ENCODE peak calls at places on chromosomes 5 and 9, in seven cellular contexts. One of them, this sample, is unnamed.
A peak's percentile ranks its signal among the peaks of the same experiment; 100 is the strongest.

GRCh38 chr5:6443326-6443725 is 5.3 kb upstream of the UBE2QL1 start:
- DNase-seq in WTC11: no peak
- DNase-seq in left lung: no peak
- DNase-seq in brain microvascular endothelial cell: no peak
- DNase-seq in cardiac fibroblast: no peak
- DNase-seq in sigmoid colon: no peak
- DNase-seq in CD8-positive, alpha-beta T cell: no peak
- DNase-seq in this sample: no peak

GRCh38 chr9:5440426-5440825 is 2.7 kb upstream of the PLGRKT start:
- DNase-seq in left lung: no peak
- DNase-seq in brain microvascular endothelial cell: no peak
- DNase-seq in WTC11: no peak
- DNase-seq in cardiac fibroblast: no peak
- DNase-seq in sigmoid colon: no peak
- DNase-seq in CD8-positive, alpha-beta T cell: no peak
- DNase-seq in this sample: no peak

GRCh38 chr5:139052975-139053374 is 145.2 kb downstream of the SIL1 start:
- DNase-seq in WTC11: no peak
- DNase-seq in left lung: no peak
- DNase-seq in sigmoid colon: no peak
- DNase-seq in CD8-positive, alpha-beta T cell: no peak
- DNase-seq in cardiac fibroblast: no peak
- DNase-seq in brain microvascular endothelial cell: no peak
- DNase-seq in this sample: no peak

GRCh38 chr5:40385544-40385943 is 294.2 kb upstream of the PTGER4 start:
- DNase-seq in CD8-positive, alpha-beta T cell: no peak
- DNase-seq in sigmoid colon: no peak
- DNase-seq in brain microvascular endothelial cell: no peak
- DNase-seq in left lung: no peak
- DNase-seq in cardiac fibroblast: no peak
- DNase-seq in WTC11: no peak
- DNase-seq in this sample: no peak

GRCh38 chr9:81559197-81559596 is 130.2 kb downstream of the TLE1 start:
- DNase-seq in left lung: no peak
- DNase-seq in brain microvascular endothelial cell: no peak
- DNase-seq in CD8-positive, alpha-beta T cell: no peak
- DNase-seq in sigmoid colon: no peak
- DNase-seq in cardiac fibroblast: no peak
- DNase-seq in WTC11: no peak
- DNase-seq in this sample: no peak

GRCh38 chr5:35771321-35771720 is 85.4 kb upstream of the IL7R start:
- DNase-seq in cardiac fibroblast: peak; percentile 61
- DNase-seq in left lung: no peak
- DNase-seq in brain microvascular endothelial cell: no peak
- DNase-seq in CD8-positive, alpha-beta T cell: no peak
- DNase-seq in sigmoid colon: no peak
- DNase-seq in WTC11: no peak
- DNase-seq in this sample: no peak

GRCh38 chr9:80968611-80969010 is 720.7 kb downstream of the TLE1 start:
- DNase-seq in brain microvascular endothelial cell: peak; percentile 91
- DNase-seq in cardiac fibroblast: peak; percentile 21
- DNase-seq in sigmoid colon: no peak
- DNase-seq in left lung: no peak
- DNase-seq in CD8-positive, alpha-beta T cell: no peak
- DNase-seq in WTC11: no peak
- DNase-seq in this sample: no peak

GRCh38 chr5:86617309-86617755 is 409 bp upstream of the COX7C start:
- DNase-seq in left lung: no peak
- DNase-seq in sigmoid colon: no peak
- DNase-seq in cardiac fibroblast: no peak
- DNase-seq in WTC11: no peak
- DNase-seq in brain microvascular endothelial cell: no peak
- DNase-seq in CD8-positive, alpha-beta T cell: no peak
- DNase-seq in this sample: no peak

GRCh38 chr5:141781910-141782309 is 96.3 kb downstream of the PCDH1 start:
- DNase-seq in cardiac fibroblast: no peak
- DNase-seq in left lung: no peak
- DNase-seq in CD8-positive, alpha-beta T cell: no peak
- DNase-seq in WTC11: no peak
- DNase-seq in sigmoid colon: no peak
- DNase-seq in brain microvascular endothelial cell: no peak
- DNase-seq in this sample: no peak

GRCh38 chr9:98795295-98795955 is 930 bp downstream of the ANKS6 start:
- DNase-seq in brain microvascular endothelial cell: no peak
- DNase-seq in sigmoid colon: no peak
- DNase-seq in WTC11: no peak
- DNase-seq in CD8-positive, alpha-beta T cell: no peak
- DNase-seq in left lung: no peak
- DNase-seq in cardiac fibroblast: no peak
- DNase-seq in this sample: no peak

GRCh38 chr9:89394412-89394811 is 76.1 kb downstream of the SECISBP2 start:
- DNase-seq in left lung: no peak
- DNase-seq in brain microvascular endothelial cell: no peak
- DNase-seq in WTC11: no peak
- DNase-seq in CD8-positive, alpha-beta T cell: no peak
- DNase-seq in cardiac fibroblast: no peak
- DNase-seq in sigmoid colon: no peak
- DNase-seq in this sample: no peak

GRCh38 chr9:7147136-7148090 is 389.6 kb downstream of the KDM4C start:
- DNase-seq in cardiac fibroblast: no peak
- DNase-seq in CD8-positive, alpha-beta T cell: no peak
- DNase-seq in sigmoid colon: peak; percentile 68
- DNase-seq in brain microvascular endothelial cell: no peak
- DNase-seq in left lung: no peak
- DNase-seq in WTC11: no peak
- DNase-seq in this sample: no peak

GRCh38 chr9:70165006-70165602 is 93.7 kb upstream of the SMC5 start:
- DNase-seq in left lung: no peak
- DNase-seq in CD8-positive, alpha-beta T cell: no peak
- DNase-seq in sigmoid colon: no peak
- DNase-seq in cardiac fibroblast: no peak
- DNase-seq in brain microvascular endothelial cell: no peak
- DNase-seq in WTC11: no peak
- DNase-seq in this sample: no peak

GRCh38 chr5:112165897-112166737 is 253.0 kb downstream of the EPB41L4A start:
- DNase-seq in cardiac fibroblast: no peak
- DNase-seq in CD8-positive, alpha-beta T cell: no peak
- DNase-seq in left lung: no peak
- DNase-seq in sigmoid colon: no peak
- DNase-seq in WTC11: peak; percentile 41
- DNase-seq in brain microvascular endothelial cell: no peak
- DNase-seq in this sample: no peak

GRCh38 chr9:27460225-27461023 is 63.7 kb upstream of the IFNK start:
- DNase-seq in CD8-positive, alpha-beta T cell: no peak
- DNase-seq in brain microvascular endothelial cell: peak; percentile 56
- DNase-seq in WTC11: no peak
- DNase-seq in sigmoid colon: no peak
- DNase-seq in cardiac fibroblast: peak; percentile 36
- DNase-seq in left lung: no peak
- DNase-seq in this sample: no peak

DNA sequence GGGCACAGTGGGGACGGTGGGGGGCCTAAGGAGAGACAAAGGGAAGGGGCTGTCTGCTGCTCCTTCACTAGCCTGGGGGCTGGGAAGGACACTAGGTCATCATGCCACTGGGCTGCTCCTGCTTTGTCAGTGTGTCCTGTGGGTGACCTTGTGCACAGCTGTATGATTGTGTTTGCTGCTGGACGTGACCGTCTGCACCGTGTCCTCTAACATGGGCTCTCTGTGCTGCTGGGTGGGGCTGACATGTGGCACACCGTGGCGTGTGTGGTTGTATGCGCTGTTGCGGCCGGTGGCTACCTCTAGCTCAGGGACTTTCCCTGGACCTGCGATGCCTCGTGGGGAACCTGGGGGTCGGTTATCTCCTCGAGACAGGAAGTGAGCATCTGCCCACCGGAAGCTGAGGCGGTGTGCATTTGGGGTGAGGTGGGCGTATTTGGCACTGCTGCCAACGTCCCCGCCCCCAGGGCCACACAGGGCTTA is 3.1 kb downstream of the N4BP3 start:
- DNase-seq in left lung: no peak
- DNase-seq in brain microvascular endothelial cell: no peak
- DNase-seq in WTC11: no peak
- DNase-seq in CD8-positive, alpha-beta T cell: peak; percentile 83
- DNase-seq in cardiac fibroblast: no peak
- DNase-seq in sigmoid colon: no peak
- DNase-seq in this sample: no peak
- TF ChIP-seq CTCF in left lung: no peak
- TF ChIP-seq CTCF in brain microvascular endothelial cell: no peak
- TF ChIP-seq CTCF in WTC11: no peak
- TF ChIP-seq CTCF in CD8-positive, alpha-beta T cell: no peak
- TF ChIP-seq CTCF in cardiac fibroblast: no peak
- TF ChIP-seq CTCF in sigmoid colon: no peak
- TF ChIP-seq CTCF in this sample: no peak

GRCh38 chr5:116572375-116573278 is 2.0 kb downstream of the SEMA6A start:
- DNase-seq in CD8-positive, alpha-beta T cell: no peak
- DNase-seq in brain microvascular endothelial cell: no peak
- DNase-seq in left lung: no peak
- DNase-seq in cardiac fibroblast: peak; percentile 20
- DNase-seq in WTC11: peak; percentile 41
- DNase-seq in sigmoid colon: peak; percentile 76
- DNase-seq in this sample: peak; percentile 64

GRCh38 chr5:116569999-116570398 is 4.6 kb downstream of the SEMA6A start:
- DNase-seq in sigmoid colon: no peak
- DNase-seq in WTC11: no peak
- DNase-seq in left lung: no peak
- DNase-seq in brain microvascular endothelial cell: no peak
- DNase-seq in cardiac fibroblast: no peak
- DNase-seq in CD8-positive, alpha-beta T cell: no peak
- DNase-seq in this sample: no peak

GRCh38 chr5:116573617-116574431 is 799 bp downstream of the SEMA6A start:
- DNase-seq in sigmoid colon: no peak
- DNase-seq in WTC11: peak; percentile 25
- DNase-seq in left lung: no peak
- DNase-seq in CD8-positive, alpha-beta T cell: no peak
- DNase-seq in brain microvascular endothelial cell: no peak
- DNase-seq in cardiac fibroblast: peak; percentile 18
- DNase-seq in this sample: peak; percentile 56

GRCh38 chr5:116573279-116573616 is 1.4 kb downstream of the SEMA6A start:
- DNase-seq in CD8-positive, alpha-beta T cell: no peak
- DNase-seq in left lung: no peak
- DNase-seq in WTC11: peak; percentile 34
- DNase-seq in sigmoid colon: peak; percentile 71
- DNase-seq in cardiac fibroblast: peak; percentile 10
- DNase-seq in brain microvascular endothelial cell: no peak
- DNase-seq in this sample: peak; percentile 54

DNA sequence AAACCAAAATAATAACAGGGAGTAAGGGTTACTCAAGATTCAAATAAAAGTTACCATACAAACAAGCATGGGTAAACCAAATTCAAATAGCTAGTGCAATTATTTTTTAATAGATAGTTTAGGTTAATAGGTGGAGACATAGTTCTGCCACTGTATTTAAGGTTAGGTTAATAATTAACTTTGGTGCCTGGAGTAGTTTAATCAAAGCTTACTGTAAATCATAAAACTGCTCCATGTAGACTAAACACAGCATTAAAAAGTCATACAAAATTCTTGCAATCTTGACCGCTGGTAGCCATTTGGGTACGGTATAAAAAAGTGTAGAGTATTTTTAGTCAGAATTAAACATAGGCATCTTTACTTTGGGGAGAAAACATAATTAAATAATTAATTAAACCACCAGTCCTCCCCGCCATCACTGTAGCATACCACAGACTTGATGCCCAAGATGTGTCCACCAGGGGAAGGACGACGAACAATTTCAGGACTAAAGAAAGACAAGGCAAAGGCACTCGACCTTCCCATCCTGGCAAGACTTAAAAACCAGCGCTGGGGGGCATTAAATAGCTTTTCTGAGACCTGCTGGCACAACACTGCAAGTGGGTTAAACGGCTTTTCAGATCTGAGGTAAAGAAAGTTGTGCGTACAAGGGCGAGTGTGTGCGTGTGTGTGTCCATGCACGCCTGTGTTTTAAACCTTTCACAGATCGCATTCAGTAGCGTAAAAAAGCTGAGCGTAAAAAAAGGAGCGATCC is 2.9 kb downstream of the SEMA6A start:
- DNase-seq in CD8-positive, alpha-beta T cell: no peak
- DNase-seq in brain microvascular endothelial cell: no peak
- DNase-seq in sigmoid colon: no peak
- DNase-seq in left lung: no peak
- DNase-seq in cardiac fibroblast: no peak
- DNase-seq in WTC11: no peak
- DNase-seq in this sample: no peak
- TF ChIP-seq CTCF in CD8-positive, alpha-beta T cell: no peak
- TF ChIP-seq CTCF in brain microvascular endothelial cell: peak; percentile 19
- TF ChIP-seq CTCF in sigmoid colon: peak; percentile 34
- TF ChIP-seq CTCF in left lung: no peak
- TF ChIP-seq CTCF in cardiac fibroblast: no peak
- TF ChIP-seq CTCF in WTC11: no peak
- TF ChIP-seq CTCF in this sample: peak; percentile 7

DNA sequence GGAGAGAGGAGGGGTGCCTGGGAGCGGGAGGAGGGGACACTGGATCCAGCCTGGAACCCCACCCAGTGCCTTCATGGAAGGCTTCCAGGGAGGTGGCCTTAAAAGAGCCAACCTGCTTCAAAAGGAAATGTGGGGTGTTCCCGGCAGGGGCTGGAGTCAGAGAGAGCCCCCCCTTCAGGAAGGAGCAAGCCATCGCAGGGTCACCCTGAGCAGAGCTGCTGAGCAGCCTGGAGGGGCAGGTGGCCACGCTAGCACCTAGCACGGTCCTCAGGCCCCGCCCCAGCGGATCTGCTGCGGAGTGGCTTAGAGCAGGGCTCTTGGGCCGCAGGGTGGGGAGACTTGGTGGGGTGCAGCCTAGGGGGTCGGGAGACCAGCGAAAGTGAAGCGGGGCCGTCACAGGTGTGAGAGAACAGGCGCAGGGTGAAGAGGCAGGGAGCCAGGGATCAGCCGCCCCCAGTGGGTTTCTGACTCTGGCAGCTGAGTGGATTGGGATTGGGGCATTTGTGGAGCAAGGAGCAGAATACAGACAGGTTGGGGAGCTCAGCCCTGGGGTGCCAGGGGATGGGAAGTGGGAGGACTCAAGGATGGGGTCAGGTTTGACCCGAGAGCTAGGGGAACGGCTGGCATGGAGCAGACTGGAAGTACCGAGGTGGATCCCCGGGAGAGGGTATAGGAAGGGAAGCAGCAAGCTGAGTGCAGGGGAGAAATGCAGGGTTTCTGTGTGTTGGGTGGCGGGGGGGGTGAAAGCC is 1.5 kb downstream of the LCN2 start:
- DNase-seq in left lung: no peak
- DNase-seq in CD8-positive, alpha-beta T cell: no peak
- DNase-seq in WTC11: peak; percentile 82
- DNase-seq in brain microvascular endothelial cell: no peak
- DNase-seq in sigmoid colon: no peak
- DNase-seq in cardiac fibroblast: no peak
- DNase-seq in this sample: peak; percentile 56
- TF ChIP-seq CTCF in left lung: no peak
- TF ChIP-seq CTCF in CD8-positive, alpha-beta T cell: no peak
- TF ChIP-seq CTCF in WTC11: peak; percentile 59
- TF ChIP-seq CTCF in brain microvascular endothelial cell: peak; percentile 50
- TF ChIP-seq CTCF in sigmoid colon: no peak
- TF ChIP-seq CTCF in cardiac fibroblast: no peak
- TF ChIP-seq CTCF in this sample: peak; percentile 43

DNA sequence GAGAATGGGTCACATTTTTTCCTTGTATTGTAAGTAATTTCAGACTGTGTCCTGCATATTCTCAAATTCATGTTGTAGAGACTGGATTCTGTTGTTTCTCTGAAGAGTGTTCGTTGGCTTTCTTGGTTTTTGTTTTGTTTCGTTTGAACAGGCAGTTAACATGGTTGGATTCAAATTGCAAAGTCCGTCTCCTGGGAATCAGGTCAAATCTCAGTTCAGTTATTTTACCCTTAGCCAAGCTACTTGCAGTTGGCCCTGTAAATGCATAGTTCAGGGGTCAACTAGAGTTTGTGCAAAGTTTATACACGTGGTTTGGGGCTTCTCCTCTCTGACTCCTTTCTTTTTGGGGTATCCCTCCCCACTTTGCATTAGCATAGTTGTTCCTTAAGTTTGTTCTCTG is 21.7 kb upstream of the FBXW11 start:
- DNase-seq in sigmoid colon: no peak
- DNase-seq in cardiac fibroblast: no peak
- DNase-seq in brain microvascular endothelial cell: no peak
- DNase-seq in WTC11: no peak
- DNase-seq in left lung: no peak
- DNase-seq in CD8-positive, alpha-beta T cell: no peak
- DNase-seq in this sample: no peak
- TF ChIP-seq CTCF in sigmoid colon: no peak
- TF ChIP-seq CTCF in cardiac fibroblast: no peak
- TF ChIP-seq CTCF in brain microvascular endothelial cell: no peak
- TF ChIP-seq CTCF in WTC11: no peak
- TF ChIP-seq CTCF in left lung: no peak
- TF ChIP-seq CTCF in CD8-positive, alpha-beta T cell: no peak
- TF ChIP-seq CTCF in this sample: no peak

This sample was measured in glutamatergic neuron.